ENCODE peak calls at places on chromosomes 13 and 19, in nine cellular contexts. One of them, this sample, is unnamed.

GRCh38 chr13:37621811-37622361 is 23.3 kb upstream of the POSTN start:
- DNase-seq in NCI-H510A treated with DMSO at 0.1 percent for 48 hours: no peak
- DNase-seq in Right ventricle myocardium superior: no peak
- DNase-seq in dermis microvascular lymphatic vessel endothelial cell: no peak
- DNase-seq in ovary: no peak
- DNase-seq in cerebellar cortex: no peak
- DNase-seq in H9: no peak
- DNase-seq in upper lobe of right lung: no peak
- DNase-seq in C1 segment of cervical spinal cord: no peak
- DNase-seq in this sample: no peak

GRCh38 chr19:14775855-14776254 is 2.5 kb downstream of the ADGRE2 start:
- DNase-seq in upper lobe of right lung: peak; percentile 74
- DNase-seq in H9: peak; percentile 31
- DNase-seq in ovary: no peak
- DNase-seq in dermis microvascular lymphatic vessel endothelial cell: no peak
- DNase-seq in cerebellar cortex: no peak
- DNase-seq in C1 segment of cervical spinal cord: no peak
- DNase-seq in NCI-H510A treated with DMSO at 0.1 percent for 48 hours: no peak
- DNase-seq in Right ventricle myocardium superior: peak; percentile 60
- DNase-seq in this sample: no peak

GRCh38 chr19:7869910-7870511 is 4.2 kb downstream of the PRR36 start:
- DNase-seq in dermis microvascular lymphatic vessel endothelial cell: peak; percentile 40
- DNase-seq in cerebellar cortex: peak; percentile 89
- DNase-seq in ovary: peak; percentile 78
- DNase-seq in Right ventricle myocardium superior: no peak
- DNase-seq in H9: peak; percentile 97
- DNase-seq in C1 segment of cervical spinal cord: no peak
- DNase-seq in upper lobe of right lung: peak; percentile 79
- DNase-seq in NCI-H510A treated with DMSO at 0.1 percent for 48 hours: no peak
- DNase-seq in this sample: no peak

GRCh38 chr19:31885280-31885853 is 460.0 kb upstream of the ZNF507 start:
- DNase-seq in upper lobe of right lung: no peak
- DNase-seq in dermis microvascular lymphatic vessel endothelial cell: no peak
- DNase-seq in NCI-H510A treated with DMSO at 0.1 percent for 48 hours: no peak
- DNase-seq in ovary: no peak
- DNase-seq in cerebellar cortex: no peak
- DNase-seq in H9: no peak
- DNase-seq in Right ventricle myocardium superior: no peak
- DNase-seq in C1 segment of cervical spinal cord: no peak
- DNase-seq in this sample: no peak

GRCh38 chr13:52713894-52714293 is 25.7 kb downstream of the CNMD start:
- DNase-seq in cerebellar cortex: no peak
- DNase-seq in upper lobe of right lung: peak; percentile 65
- DNase-seq in C1 segment of cervical spinal cord: no peak
- DNase-seq in Right ventricle myocardium superior: peak; percentile 63
- DNase-seq in ovary: no peak
- DNase-seq in dermis microvascular lymphatic vessel endothelial cell: no peak
- DNase-seq in H9: no peak
- DNase-seq in NCI-H510A treated with DMSO at 0.1 percent for 48 hours: no peak
- DNase-seq in this sample: no peak

GRCh38 chr19:18091217-18091608 is 4.5 kb upstream of the IL12RB1 start:
- DNase-seq in C1 segment of cervical spinal cord: no peak
- DNase-seq in dermis microvascular lymphatic vessel endothelial cell: no peak
- DNase-seq in ovary: no peak
- DNase-seq in cerebellar cortex: no peak
- DNase-seq in Right ventricle myocardium superior: peak; percentile 77
- DNase-seq in H9: no peak
- DNase-seq in NCI-H510A treated with DMSO at 0.1 percent for 48 hours: no peak
- DNase-seq in upper lobe of right lung: peak; percentile 87
- DNase-seq in this sample: no peak

GRCh38 chr13:31037351-31037750 is 104.9 kb downstream of the TEX26 start:
- DNase-seq in dermis microvascular lymphatic vessel endothelial cell: no peak
- DNase-seq in NCI-H510A treated with DMSO at 0.1 percent for 48 hours: no peak
- DNase-seq in C1 segment of cervical spinal cord: no peak
- DNase-seq in H9: no peak
- DNase-seq in upper lobe of right lung: no peak
- DNase-seq in cerebellar cortex: no peak
- DNase-seq in ovary: no peak
- DNase-seq in Right ventricle myocardium superior: no peak
- DNase-seq in this sample: no peak

GRCh38 chr13:111893071-111893606 is 173.8 kb upstream of the SOX1 start:
- DNase-seq in H9: peak; percentile 82
- DNase-seq in C1 segment of cervical spinal cord: no peak
- DNase-seq in cerebellar cortex: no peak
- DNase-seq in Right ventricle myocardium superior: no peak
- DNase-seq in NCI-H510A treated with DMSO at 0.1 percent for 48 hours: no peak
- DNase-seq in dermis microvascular lymphatic vessel endothelial cell: no peak
- DNase-seq in upper lobe of right lung: no peak
- DNase-seq in ovary: no peak
- DNase-seq in this sample: peak; percentile 48

GRCh38 chr19:14556662-14557188 is 15.1 kb downstream of the NDUFB7 start:
- DNase-seq in dermis microvascular lymphatic vessel endothelial cell: peak; percentile 84
- DNase-seq in H9: peak; percentile 93
- DNase-seq in NCI-H510A treated with DMSO at 0.1 percent for 48 hours: peak; percentile 51
- DNase-seq in ovary: peak; percentile 58
- DNase-seq in Right ventricle myocardium superior: peak; percentile 86
- DNase-seq in upper lobe of right lung: peak; percentile 88
- DNase-seq in cerebellar cortex: peak; percentile 86
- DNase-seq in C1 segment of cervical spinal cord: peak; percentile 30
- DNase-seq in this sample: peak; percentile 84

GRCh38 chr19:55703790-55704215 is 28.8 kb downstream of the EPN1 start:
- DNase-seq in cerebellar cortex: peak; percentile 30
- DNase-seq in ovary: peak; percentile 43
- DNase-seq in Right ventricle myocardium superior: peak; percentile 64
- DNase-seq in C1 segment of cervical spinal cord: no peak
- DNase-seq in NCI-H510A treated with DMSO at 0.1 percent for 48 hours: no peak
- DNase-seq in upper lobe of right lung: peak; percentile 79
- DNase-seq in dermis microvascular lymphatic vessel endothelial cell: peak; percentile 32
- DNase-seq in H9: peak; percentile 77
- DNase-seq in this sample: no peak

GRCh38 chr13:30186644-30187431 is 120.5 kb downstream of the KATNAL1 start:
- DNase-seq in cerebellar cortex: no peak
- DNase-seq in upper lobe of right lung: no peak
- DNase-seq in H9: peak; percentile 43
- DNase-seq in ovary: no peak
- DNase-seq in NCI-H510A treated with DMSO at 0.1 percent for 48 hours: peak; percentile 28
- DNase-seq in C1 segment of cervical spinal cord: no peak
- DNase-seq in Right ventricle myocardium superior: no peak
- DNase-seq in dermis microvascular lymphatic vessel endothelial cell: no peak
- DNase-seq in this sample: peak; percentile 81

GRCh38 chr19:29431332-29431731 is 94.5 kb upstream of the VSTM2B start:
- DNase-seq in upper lobe of right lung: no peak
- DNase-seq in Right ventricle myocardium superior: no peak
- DNase-seq in NCI-H510A treated with DMSO at 0.1 percent for 48 hours: no peak
- DNase-seq in dermis microvascular lymphatic vessel endothelial cell: no peak
- DNase-seq in H9: no peak
- DNase-seq in ovary: no peak
- DNase-seq in C1 segment of cervical spinal cord: no peak
- DNase-seq in cerebellar cortex: no peak
- DNase-seq in this sample: no peak

GRCh38 chr19:16070366-16070990 is 5.8 kb upstream of the TPM4 start:
- DNase-seq in ovary: peak; percentile 63
- DNase-seq in H9: no peak
- DNase-seq in cerebellar cortex: peak; percentile 73
- DNase-seq in dermis microvascular lymphatic vessel endothelial cell: peak; percentile 95
- DNase-seq in C1 segment of cervical spinal cord: no peak
- DNase-seq in NCI-H510A treated with DMSO at 0.1 percent for 48 hours: no peak
- DNase-seq in upper lobe of right lung: peak; percentile 91
- DNase-seq in Right ventricle myocardium superior: peak; percentile 72
- DNase-seq in this sample: no peak

GRCh38 chr19:46725859-46726393 is 9.0 kb upstream of the PRKD2 start:
- DNase-seq in ovary: no peak
- DNase-seq in upper lobe of right lung: no peak
- DNase-seq in H9: no peak
- DNase-seq in dermis microvascular lymphatic vessel endothelial cell: no peak
- DNase-seq in Right ventricle myocardium superior: no peak
- DNase-seq in cerebellar cortex: no peak
- DNase-seq in NCI-H510A treated with DMSO at 0.1 percent for 48 hours: no peak
- DNase-seq in C1 segment of cervical spinal cord: no peak
- DNase-seq in this sample: no peak

GRCh38 chr13:97384366-97384765 is 49.6 kb upstream of the RAP2A start:
- DNase-seq in cerebellar cortex: no peak
- DNase-seq in C1 segment of cervical spinal cord: no peak
- DNase-seq in ovary: no peak
- DNase-seq in H9: no peak
- DNase-seq in Right ventricle myocardium superior: no peak
- DNase-seq in NCI-H510A treated with DMSO at 0.1 percent for 48 hours: no peak
- DNase-seq in upper lobe of right lung: no peak
- DNase-seq in dermis microvascular lymphatic vessel endothelial cell: no peak
- DNase-seq in this sample: no peak

GRCh38 chr13:79749985-79750551 is 269.1 kb downstream of the NDFIP2 start:
- DNase-seq in C1 segment of cervical spinal cord: no peak
- DNase-seq in dermis microvascular lymphatic vessel endothelial cell: peak; percentile 70
- DNase-seq in NCI-H510A treated with DMSO at 0.1 percent for 48 hours: no peak
- DNase-seq in Right ventricle myocardium superior: peak; percentile 59
- DNase-seq in ovary: peak; percentile 75
- DNase-seq in H9: peak; percentile 41
- DNase-seq in cerebellar cortex: peak; percentile 91
- DNase-seq in upper lobe of right lung: no peak
- DNase-seq in this sample: no peak

GRCh38 chr13:75873499-75873898 is 237.4 kb downstream of the LMO7 start:
- DNase-seq in Right ventricle myocardium superior: no peak
- DNase-seq in cerebellar cortex: no peak
- DNase-seq in H9: no peak
- DNase-seq in C1 segment of cervical spinal cord: no peak
- DNase-seq in ovary: no peak
- DNase-seq in upper lobe of right lung: no peak
- DNase-seq in NCI-H510A treated with DMSO at 0.1 percent for 48 hours: no peak
- DNase-seq in dermis microvascular lymphatic vessel endothelial cell: no peak
- DNase-seq in this sample: no peak

GRCh38 chr13:84339456-84339855 is 457.2 kb upstream of the SLITRK1 start:
- DNase-seq in C1 segment of cervical spinal cord: no peak
- DNase-seq in ovary: no peak
- DNase-seq in upper lobe of right lung: no peak
- DNase-seq in Right ventricle myocardium superior: no peak
- DNase-seq in cerebellar cortex: no peak
- DNase-seq in NCI-H510A treated with DMSO at 0.1 percent for 48 hours: no peak
- DNase-seq in dermis microvascular lymphatic vessel endothelial cell: no peak
- DNase-seq in H9: no peak
- DNase-seq in this sample: no peak

GRCh38 chr13:21218351-21219043 is 42.0 kb downstream of the MRPL57 start:
- DNase-seq in cerebellar cortex: no peak
- DNase-seq in ovary: no peak
- DNase-seq in dermis microvascular lymphatic vessel endothelial cell: no peak
- DNase-seq in C1 segment of cervical spinal cord: no peak
- DNase-seq in Right ventricle myocardium superior: no peak
- DNase-seq in upper lobe of right lung: no peak
- DNase-seq in NCI-H510A treated with DMSO at 0.1 percent for 48 hours: no peak
- DNase-seq in H9: no peak
- DNase-seq in this sample: no peak

GRCh38 chr19:16868423-16869130 is 20.2 kb upstream of the F2RL3 start:
- DNase-seq in C1 segment of cervical spinal cord: no peak
- DNase-seq in H9: no peak
- DNase-seq in upper lobe of right lung: no peak
- DNase-seq in Right ventricle myocardium superior: no peak
- DNase-seq in cerebellar cortex: no peak
- DNase-seq in ovary: no peak
- DNase-seq in NCI-H510A treated with DMSO at 0.1 percent for 48 hours: no peak
- DNase-seq in dermis microvascular lymphatic vessel endothelial cell: no peak
- DNase-seq in this sample: no peak

GRCh38 chr13:61935710-61936109 is 520.1 kb upstream of the PCDH20 start:
- DNase-seq in dermis microvascular lymphatic vessel endothelial cell: no peak
- DNase-seq in upper lobe of right lung: no peak
- DNase-seq in ovary: no peak
- DNase-seq in Right ventricle myocardium superior: no peak
- DNase-seq in NCI-H510A treated with DMSO at 0.1 percent for 48 hours: no peak
- DNase-seq in C1 segment of cervical spinal cord: no peak
- DNase-seq in cerebellar cortex: no peak
- DNase-seq in H9: no peak
- DNase-seq in this sample: no peak

GRCh38 chr13:33797622-33798021 is 20.3 kb upstream of the RFC3 start:
- DNase-seq in NCI-H510A treated with DMSO at 0.1 percent for 48 hours: no peak
- DNase-seq in cerebellar cortex: peak; percentile 83
- DNase-seq in ovary: no peak
- DNase-seq in dermis microvascular lymphatic vessel endothelial cell: no peak
- DNase-seq in upper lobe of right lung: no peak
- DNase-seq in Right ventricle myocardium superior: no peak
- DNase-seq in C1 segment of cervical spinal cord: no peak
- DNase-seq in H9: no peak
- DNase-seq in this sample: no peak

GRCh38 chr13:97133955-97134354 is 88.2 kb upstream of the MBNL2 start:
- DNase-seq in cerebellar cortex: no peak
- DNase-seq in ovary: no peak
- DNase-seq in C1 segment of cervical spinal cord: no peak
- DNase-seq in H9: no peak
- DNase-seq in upper lobe of right lung: no peak
- DNase-seq in NCI-H510A treated with DMSO at 0.1 percent for 48 hours: peak; percentile 82
- DNase-seq in Right ventricle myocardium superior: no peak
- DNase-seq in dermis microvascular lymphatic vessel endothelial cell: no peak
- DNase-seq in this sample: no peak

GRCh38 chr13:108033800-108034707 is 181.3 kb downstream of the LIG4 start:
- DNase-seq in NCI-H510A treated with DMSO at 0.1 percent for 48 hours: no peak
- DNase-seq in H9: no peak
- DNase-seq in ovary: no peak
- DNase-seq in Right ventricle myocardium superior: no peak
- DNase-seq in dermis microvascular lymphatic vessel endothelial cell: no peak
- DNase-seq in cerebellar cortex: no peak
- DNase-seq in C1 segment of cervical spinal cord: no peak
- DNase-seq in upper lobe of right lung: no peak
- DNase-seq in this sample: no peak

GRCh38 chr19:6639439-6639838 is 30.5 kb downstream of the TNFSF14 start:
- DNase-seq in upper lobe of right lung: no peak
- DNase-seq in Right ventricle myocardium superior: no peak
- DNase-seq in C1 segment of cervical spinal cord: no peak
- DNase-seq in ovary: no peak
- DNase-seq in dermis microvascular lymphatic vessel endothelial cell: peak; percentile 54
- DNase-seq in H9: no peak
- DNase-seq in cerebellar cortex: no peak
- DNase-seq in NCI-H510A treated with DMSO at 0.1 percent for 48 hours: no peak
- DNase-seq in this sample: no peak

GRCh38 chr13:67557118-67557517 is 327.0 kb upstream of the PCDH9 start:
- DNase-seq in ovary: no peak
- DNase-seq in H9: no peak
- DNase-seq in C1 segment of cervical spinal cord: no peak
- DNase-seq in dermis microvascular lymphatic vessel endothelial cell: no peak
- DNase-seq in NCI-H510A treated with DMSO at 0.1 percent for 48 hours: no peak
- DNase-seq in cerebellar cortex: no peak
- DNase-seq in upper lobe of right lung: no peak
- DNase-seq in Right ventricle myocardium superior: no peak
- DNase-seq in this sample: no peak

GRCh38 chr13:51488212-51488611 is 35.4 kb upstream of the INTS6 start:
- DNase-seq in upper lobe of right lung: no peak
- DNase-seq in NCI-H510A treated with DMSO at 0.1 percent for 48 hours: no peak
- DNase-seq in dermis microvascular lymphatic vessel endothelial cell: no peak
- DNase-seq in cerebellar cortex: no peak
- DNase-seq in H9: no peak
- DNase-seq in ovary: no peak
- DNase-seq in Right ventricle myocardium superior: no peak
- DNase-seq in C1 segment of cervical spinal cord: no peak
- DNase-seq in this sample: no peak

GRCh38 chr13:18921063-18921462 is 260.6 kb downstream of the TUBA3C start:
- DNase-seq in C1 segment of cervical spinal cord: no peak
- DNase-seq in Right ventricle myocardium superior: no peak
- DNase-seq in H9: no peak
- DNase-seq in cerebellar cortex: no peak
- DNase-seq in NCI-H510A treated with DMSO at 0.1 percent for 48 hours: no peak
- DNase-seq in dermis microvascular lymphatic vessel endothelial cell: no peak
- DNase-seq in upper lobe of right lung: no peak
- DNase-seq in ovary: no peak
- DNase-seq in this sample: no peak

GRCh38 chr13:33868343-33868994 is 50.5 kb downstream of the RFC3 start:
- DNase-seq in C1 segment of cervical spinal cord: no peak
- DNase-seq in dermis microvascular lymphatic vessel endothelial cell: no peak
- DNase-seq in ovary: no peak
- DNase-seq in cerebellar cortex: no peak
- DNase-seq in Right ventricle myocardium superior: no peak
- DNase-seq in upper lobe of right lung: no peak
- DNase-seq in NCI-H510A treated with DMSO at 0.1 percent for 48 hours: no peak
- DNase-seq in H9: no peak
- DNase-seq in this sample: no peak